ENCODE peak calls at places on chromosomes 13 and 19, in ten cellular contexts. F is lower lobe of right lung, H is lower leg skin, U is aorta, Y is neuronal stem cell, D is body of pancreas, Q is bronchial epithelial cell, W is heart right ventricle, M is AG10803, T is fibroblast of pulmonary artery. A is an unnamed sample.

GRCh38 chr19:44657211-44657921 is 13.7 kb downstream of the PVR start:
- DNase-seq in F (peak; percentile 78), H (peak; percentile 89), U (peak; percentile 77), Y (peak; percentile 61), D (peak; percentile 60), Q (peak; percentile 29), W (peak; percentile 74), M (peak; percentile 66), T (peak; percentile 79), A (peak; percentile 77)

GRCh38 chr13:97119899-97120745 is 102.0 kb upstream of the MBNL2 start:
- DNase-seq in F (no peak), H (no peak), U (no peak), Y (no peak), D (no peak), Q (peak; percentile 80), W (no peak), M (peak; percentile 19), T (no peak), A (no peak)

GRCh38 chr13:47299316-47299715 is 402.5 kb upstream of the HTR2A start:
- DNase-seq in F (no peak), H (no peak), U (no peak), Y (no peak), D (no peak), Q (no peak), W (no peak), M (peak; percentile 5), T (peak; percentile 7), A (no peak)

GRCh38 chr13:99836291-99836690 is 135.3 kb downstream of the ZIC5 start:
- DNase-seq in F (no peak), H (no peak), U (no peak), Y (no peak), D (no peak), Q (no peak), W (no peak), M (no peak), T (no peak), A (no peak)

GRCh38 chr19:7257148-7258041 is 36.8 kb downstream of the INSR start:
- DNase-seq in F (no peak), H (peak; percentile 90), U (no peak), Y (no peak), D (peak; percentile 94), Q (peak; percentile 43), W (peak; percentile 24), M (peak; percentile 35), T (peak; percentile 87), A (peak; percentile 87)

GRCh38 chr19:532578-533484 is 1.3 kb downstream of the CDC34 start:
- DNase-seq in F (peak; percentile 78), H (peak; percentile 94), U (peak; percentile 77), Y (no peak), D (peak; percentile 77), Q (peak; percentile 50), W (peak; percentile 85), M (peak; percentile 64), T (peak; percentile 73), A (peak; percentile 60)

GRCh38 chr13:93413972-93414717 is 187.5 kb downstream of the GPC6 start:
- DNase-seq in F (no peak), H (no peak), U (no peak), Y (no peak), D (no peak), Q (no peak), W (no peak), M (no peak), T (peak; percentile 39), A (no peak)

GRCh38 chr13:79745141-79745540 is 264.2 kb downstream of the NDFIP2 start:
- DNase-seq in F (no peak), H (no peak), U (no peak), Y (no peak), D (peak; percentile 72), Q (no peak), W (no peak), M (peak; percentile 26), T (no peak), A (no peak)

GRCh38 chr13:101447852-101448251 is 4.6 kb upstream of the ITGBL1 start:
- DNase-seq in F (no peak), H (no peak), U (no peak), Y (no peak), D (no peak), Q (peak; percentile 3), W (no peak), M (no peak), T (peak; percentile 14), A (no peak)

GRCh38 chr19:20179946-20180345 is 12.9 kb downstream of the ZNF486 start:
- DNase-seq in F (no peak), H (no peak), U (no peak), Y (no peak), D (no peak), Q (no peak), W (no peak), M (no peak), T (no peak), A (no peak)

GRCh38 chr13:114107686-114108081 is 24.7 kb downstream of the RASA3 start:
- DNase-seq in F (peak; percentile 49), H (no peak), U (peak; percentile 64), Y (no peak), D (no peak), Q (no peak), W (no peak), M (peak; percentile 70), T (peak; percentile 72), A (peak; percentile 14)

GRCh38 chr19:58570770-58571574 is 2.2 kb downstream of the MZF1 start:
- DNase-seq in F (no peak), H (peak; percentile 80), U (peak; percentile 51), Y (no peak), D (peak; percentile 1), Q (no peak), W (peak; percentile 5), M (no peak), T (no peak), A (no peak)

GRCh38 chr13:50224534-50224933 is 209.3 kb downstream of the KCNRG start:
- DNase-seq in F (no peak), H (no peak), U (no peak), Y (no peak), D (no peak), Q (peak; percentile 96), W (no peak), M (peak; percentile 39), T (peak; percentile 49), A (no peak)

GRCh38 chr13:50220938-50221337 is 205.7 kb downstream of the KCNRG start:
- DNase-seq in F (no peak), H (no peak), U (no peak), Y (no peak), D (no peak), Q (peak; percentile 25), W (no peak), M (peak; percentile 20), T (no peak), A (no peak)

GRCh38 chr13:50219743-50220142 is 204.5 kb downstream of the KCNRG start:
- DNase-seq in F (no peak), H (no peak), U (no peak), Y (no peak), D (no peak), Q (no peak), W (no peak), M (no peak), T (no peak), A (no peak)

GRCh38 chr13:50225188-50226155 is 210.2 kb downstream of the KCNRG start:
- DNase-seq in F (no peak), H (no peak), U (no peak), Y (no peak), D (no peak), Q (no peak), W (no peak), M (no peak), T (no peak), A (no peak)

DNA sequence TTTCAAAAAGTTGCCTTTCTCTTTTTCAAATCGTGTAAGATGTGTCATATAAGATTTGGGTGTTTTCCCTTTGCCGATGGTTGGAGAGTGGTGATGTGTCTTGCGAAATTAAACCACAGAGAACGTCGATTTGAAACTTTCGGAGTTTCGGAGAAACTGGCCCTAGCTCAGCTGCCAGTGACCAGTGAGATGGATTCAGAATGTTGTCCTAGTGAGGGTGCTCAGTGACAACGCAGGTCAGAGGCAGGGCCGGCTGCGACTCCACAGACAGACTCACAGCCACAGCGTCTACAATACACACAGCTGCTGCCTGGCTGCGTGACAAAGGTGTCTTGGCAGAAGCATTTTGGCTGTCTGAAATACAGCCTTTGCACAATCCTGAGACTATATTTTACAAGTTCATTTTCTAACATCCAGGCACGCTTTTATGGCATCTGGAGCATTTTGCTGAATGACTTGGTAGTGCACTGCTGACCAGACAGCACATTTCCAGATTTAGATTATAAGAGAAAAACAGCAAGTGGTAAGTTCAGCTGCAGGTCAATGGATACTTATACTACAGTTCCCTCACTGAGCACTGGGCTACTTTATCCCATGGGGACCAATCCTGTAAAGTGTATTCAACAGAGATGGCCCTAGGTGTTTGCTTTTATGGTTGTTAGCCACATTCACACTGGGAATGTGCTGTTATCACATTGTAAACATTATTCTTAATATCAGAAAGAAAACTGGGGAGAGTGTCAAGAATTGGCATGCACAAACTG is 207.5 kb downstream of the KCNRG start:
- DNase-seq in F (peak; percentile 81), H (no peak), U (peak; percentile 74), Y (no peak), D (peak; percentile 74), Q (peak; percentile 82), W (peak; percentile 37), M (peak; percentile 95), T (peak; percentile 90), A (no peak)
- H3K4me3 ChIP-seq in F (peak overlapping the region; percentile 12), H (no peak overlapping the region), U (no peak overlapping the region), Y (no peak overlapping the region), D (no peak overlapping the region), Q (no peak overlapping the region), W (no peak overlapping the region), M (peak overlapping the region; percentile 56), T (peak overlapping the region; percentile 42), A (no peak overlapping the region)

GRCh38 chr19:10335149-10336053 is 2.1 kb upstream of the RAVER1 start:
- DNase-seq in F (no peak), H (no peak), U (no peak), Y (no peak), D (no peak), Q (no peak), W (no peak), M (no peak), T (no peak), A (no peak)
- H3K4me3 ChIP-seq in F (peak overlapping the region; percentile 80), H (no peak overlapping the region), U (no peak overlapping the region), Y (peak overlapping the region; percentile 40), D (no peak overlapping the region), Q (peak overlapping the region; percentile 93), W (peak overlapping the region; percentile 74), M (peak overlapping the region; percentile 86), T (peak overlapping the region; percentile 90), A (peak overlapping the region; percentile 79)

DNA sequence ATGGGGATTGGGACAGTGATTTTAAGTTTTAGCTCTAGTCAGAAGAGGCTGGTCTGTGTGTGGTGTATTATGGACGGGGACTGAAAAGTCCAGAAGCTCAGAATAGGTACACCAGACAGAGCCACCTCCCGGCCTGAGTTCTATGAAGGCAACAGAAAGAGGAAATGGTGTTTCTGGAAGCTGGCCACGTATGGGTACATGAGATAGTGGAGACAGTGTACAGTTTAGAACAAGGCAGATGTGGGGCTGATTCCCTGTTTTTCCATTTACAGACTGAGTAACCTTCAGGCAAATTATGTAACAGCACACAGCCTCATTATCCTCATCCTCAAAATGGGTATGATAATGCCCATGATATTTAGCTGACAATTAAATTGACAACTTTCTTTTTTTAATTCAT is 1.3 kb downstream of the ZNF175 start:
- DNase-seq in F (no peak), H (no peak), U (no peak), Y (no peak), D (no peak), Q (no peak), W (no peak), M (peak; percentile 10), T (no peak), A (no peak)
- H3K4me3 ChIP-seq in F (peak overlapping the region; percentile 64), H (no peak overlapping the region), U (no peak overlapping the region), Y (no peak overlapping the region), D (no peak overlapping the region), Q (no peak overlapping the region), W (peak overlapping the region; percentile 73), M (peak overlapping the region; percentile 83), T (peak overlapping the region; percentile 81), A (no peak overlapping the region)

GRCh38 chr13:40660270-40660669 is 6.2 kb downstream of the FOXO1 start:
- DNase-seq in F (no peak), H (no peak), U (no peak), Y (no peak), D (no peak), Q (no peak), W (no peak), M (no peak), T (no peak), A (no peak)
- H3K4me3 ChIP-seq in F (no peak overlapping the region), H (no peak overlapping the region), U (no peak overlapping the region), Y (no peak overlapping the region), D (no peak overlapping the region), Q (no peak overlapping the region), W (no peak overlapping the region), M (no peak overlapping the region), T (no peak overlapping the region), A (no peak overlapping the region)